ENCODE peak calls at places on chromosomes 2 and 18, in four cellular contexts. G, N, U and X are unnamed samples.
A peak's percentile ranks its signal among the peaks of the same experiment; 100 is the strongest.

GRCh38 chr2:237297421-237298155 is 116.4 kb downstream of the COL6A3 start:
- DNase-seq in G (no peak), N (no peak), U (no peak), X (no peak)

GRCh38 chr2:204122425-204122824 is 185.9 kb downstream of the ICOS start:
- DNase-seq in G (no peak), N (no peak), U (no peak), X (no peak)

GRCh38 chr2:31729442-31730092 is 148.8 kb upstream of the SRD5A2 start:
- DNase-seq in G (no peak), N (peak; percentile 33), U (no peak), X (peak; percentile 36)

GRCh38 chr2:18611604-18612003 is 22.2 kb upstream of the NT5C1B start:
- DNase-seq in G (no peak), N (no peak), U (no peak), X (no peak)

GRCh38 chr18:76979906-76980305 is 152.7 kb downstream of the MBP start:
- DNase-seq in G (no peak), N (no peak), U (no peak), X (no peak)

GRCh38 chr18:56721491-56721890 is 70.3 kb downstream of the WDR7 start:
- DNase-seq in G (no peak), N (peak; percentile 52), U (no peak), X (no peak)

GRCh38 chr2:126717928-126718327 is 62.0 kb downstream of the GYPC start:
- DNase-seq in G (no peak), N (no peak), U (no peak), X (no peak)

GRCh38 chr2:185318271-185318724 is 420.3 kb upstream of the FSIP2 start:
- DNase-seq in G (no peak), N (no peak), U (no peak), X (no peak)

GRCh38 chr2:113196839-113197238 is 23.1 kb downstream of the PSD4 start:
- DNase-seq in G (no peak), N (no peak), U (no peak), X (no peak)

GRCh38 chr2:71462056-71462605 is 8.8 kb downstream of the DYSF start:
- DNase-seq in G (no peak), N (no peak), U (no peak), X (no peak)

GRCh38 chr2:235263205-235264120 is 230.4 kb upstream of the AGAP1 start:
- DNase-seq in G (peak; percentile 64), N (peak; percentile 96), U (peak; percentile 87), X (peak; percentile 31)

GRCh38 chr18:13617826-13618515 is 108.4 kb downstream of the FAM210A start:
- DNase-seq in G (no peak), N (no peak), U (no peak), X (no peak)

GRCh38 chr2:215758691-215759090 is 254.7 kb downstream of the MREG start:
- DNase-seq in G (no peak), N (no peak), U (no peak), X (no peak)

GRCh38 chr2:128321421-128321775 is 2.7 kb upstream of the HS6ST1 start:
- DNase-seq in G (no peak), N (no peak), U (no peak), X (no peak)

GRCh38 chr2:190179754-190180312 is 117.3 kb upstream of the MSTN start:
- DNase-seq in G (no peak), N (no peak), U (no peak), X (no peak)

GRCh38 chr2:127569274-127570065 is 34.0 kb downstream of the MYO7B start:
- DNase-seq in G (peak; percentile 38), N (peak; percentile 64), U (peak; percentile 75), X (no peak)

GRCh38 chr2:33204945-33205344 is 258.2 kb downstream of the LTBP1 start:
- DNase-seq in G (no peak), N (no peak), U (no peak), X (no peak)

GRCh38 chr2:64840419-64840818 is 148.8 kb upstream of the SLC1A4 start:
- DNase-seq in G (no peak), N (no peak), U (no peak), X (no peak)

GRCh38 chr2:6231166-6231565 is 539.0 kb downstream of the SOX11 start:
- DNase-seq in G (no peak), N (peak; percentile 51), U (no peak), X (no peak)

GRCh38 chr2:197707316-197708213 is 2.4 kb downstream of the MARS2 start:
- DNase-seq in G (no peak), N (peak; percentile 44), U (no peak), X (no peak)

GRCh38 chr2:33264766-33265165 is 211.7 kb upstream of the RASGRP3 start:
- DNase-seq in G (no peak), N (no peak), U (no peak), X (no peak)

GRCh38 chr2:19649785-19650380 is 251.9 kb downstream of the TTC32 start:
- DNase-seq in G (no peak), N (peak; percentile 99), U (no peak), X (peak; percentile 87)

GRCh38 chr2:226623587-226624368 is 175.8 kb downstream of the IRS1 start:
- DNase-seq in G (no peak), N (no peak), U (no peak), X (no peak)

GRCh38 chr2:108355907-108356734 is 21.6 kb upstream of the SULT1C4 start:
- DNase-seq in G (no peak), N (no peak), U (no peak), X (no peak)

GRCh38 chr2:210252699-210253606 is 27.7 kb upstream of the ACADL start:
- DNase-seq in G (no peak), N (no peak), U (no peak), X (no peak)

GRCh38 chr18:62867521-62867920 is 152.2 kb downstream of the PHLPP1 start:
- DNase-seq in G (no peak), N (no peak), U (no peak), X (no peak)

GRCh38 chr18:62868645-62869044 is 153.3 kb downstream of the PHLPP1 start:
- DNase-seq in G (no peak), N (no peak), U (no peak), X (no peak)

GRCh38 chr18:62870643-62871042 is 155.3 kb downstream of the PHLPP1 start:
- DNase-seq in G (no peak), N (no peak), U (no peak), X (no peak)

GRCh38 chr18:62865498-62865897 is 150.2 kb downstream of the PHLPP1 start:
- DNase-seq in G (no peak), N (no peak), U (no peak), X (no peak)

GRCh38 chr18:62869327-62869726 is 154.0 kb downstream of the PHLPP1 start:
- DNase-seq in G (no peak), N (no peak), U (no peak), X (no peak)
- H3K4me3 ChIP-seq in G (no peak overlapping the region), N (no peak overlapping the region), U (no peak overlapping the region), X (no peak overlapping the region)

GRCh38 chr2:203042178-203042577 is 27.5 kb downstream of the NBEAL1 start:
- DNase-seq in G (no peak), N (no peak), U (no peak), X (no peak)
- TF ChIP-seq CTCF in G (no peak), N (no peak), U (no peak), X (no peak)

GRCh38 chr2:68775272-68775847 is 40.7 kb downstream of the ARHGAP25 start:
- DNase-seq in G (no peak), N (no peak), U (no peak), X (no peak)

GRCh38 chr2:68776124-68776523 is 41.5 kb downstream of the ARHGAP25 start:
- DNase-seq in G (no peak), N (no peak), U (no peak), X (no peak)

GRCh38 chr2:68771211-68771721 is 36.7 kb downstream of the ARHGAP25 start:
- DNase-seq in G (no peak), N (peak; percentile 55), U (no peak), X (no peak)

GRCh38 chr2:68772109-68772508 is 37.5 kb downstream of the ARHGAP25 start:
- DNase-seq in G (no peak), N (no peak), U (no peak), X (no peak)

DNA sequence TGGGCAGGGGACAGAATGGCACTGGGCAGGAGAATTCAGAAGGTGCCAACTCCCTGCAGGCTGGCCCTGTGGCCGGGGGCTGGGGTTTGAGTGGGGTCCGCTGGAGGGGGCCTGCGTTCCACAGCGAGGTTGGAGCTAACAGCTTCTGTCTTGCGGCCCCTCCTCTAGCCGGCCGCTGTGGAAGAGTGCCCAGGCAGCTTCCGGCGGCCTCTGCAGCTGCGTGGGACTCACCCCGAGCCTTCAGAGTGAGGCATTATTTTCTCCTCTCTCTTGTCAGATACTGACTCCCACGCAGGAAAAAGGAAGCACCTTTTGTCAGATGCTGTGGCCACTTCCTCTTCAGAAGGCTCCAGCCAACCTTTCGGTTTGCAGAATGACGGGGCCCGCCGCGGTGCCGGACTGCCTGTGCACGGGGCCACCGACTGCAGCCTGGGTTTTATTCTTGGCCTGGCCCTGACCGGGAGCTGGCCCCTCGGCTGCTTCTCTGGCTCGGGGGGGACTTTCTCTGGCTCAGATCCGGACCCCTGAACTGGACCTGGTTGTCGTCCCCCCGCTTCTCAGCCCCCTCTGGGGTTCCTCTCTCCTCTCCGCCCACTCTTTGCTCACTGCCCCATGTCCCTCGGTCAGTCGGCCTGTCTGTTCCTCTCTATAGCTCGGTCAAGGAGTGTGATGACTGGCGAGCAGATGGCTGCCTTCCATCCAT is 40.1 kb downstream of the ARHGAP25 start:
- DNase-seq in G (peak; percentile 63), N (no peak), U (peak; percentile 75), X (no peak)
- H3K4me3 ChIP-seq in G (peak overlapping the region; percentile 26), N (no peak overlapping the region), U (peak overlapping the region; percentile 57), X (no peak overlapping the region)

DNA sequence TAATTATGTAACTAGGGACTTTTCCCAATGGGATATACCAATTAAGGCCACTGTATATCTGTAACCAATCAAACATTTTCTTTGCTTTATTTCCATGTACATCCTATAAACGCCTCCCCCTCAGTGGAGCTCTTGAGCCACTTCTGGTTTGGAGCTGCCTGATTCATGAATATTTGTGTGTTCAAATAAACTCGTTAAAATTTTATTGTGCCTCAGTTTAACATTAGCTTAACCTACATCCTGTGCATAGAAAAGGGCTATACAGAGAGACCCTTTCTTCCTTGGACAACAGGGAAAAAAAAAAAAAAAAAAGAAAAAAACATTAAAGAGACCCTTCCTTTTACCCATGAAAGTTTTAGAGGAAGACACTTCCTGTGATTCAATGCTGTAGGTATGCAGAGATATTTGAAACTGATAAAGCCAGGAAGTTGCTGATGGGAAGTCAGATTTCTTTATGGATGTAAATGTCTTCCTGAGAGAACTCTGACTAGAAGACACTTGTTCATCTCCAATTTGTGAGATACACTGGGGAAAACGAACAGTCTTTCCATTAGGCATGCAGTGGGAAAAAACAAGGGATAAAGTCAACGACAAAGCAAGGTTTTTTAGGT is 614.6 kb upstream of the SOX11 start:
- DNase-seq in G (no peak), N (peak; percentile 78), U (no peak), X (no peak)
- TF ChIP-seq CTCF in G (no peak), N (peak; percentile 56), U (no peak), X (no peak)

GRCh38 chr2:74504591-74504990 is 2.9 kb downstream of the PCGF1 start:
- DNase-seq in G (no peak), N (no peak), U (no peak), X (no peak)

GRCh38 chr2:74501335-74502071 is 2.1 kb upstream of the LBX2 start:
- DNase-seq in G (no peak), N (no peak), U (no peak), X (no peak)

GRCh38 chr2:74503506-74504475 is 3.7 kb downstream of the PCGF1 start:
- DNase-seq in G (no peak), N (no peak), U (no peak), X (no peak)

GRCh38 chr2:74502147-74502719 is 2.8 kb upstream of the LBX2 start:
- DNase-seq in G (no peak), N (no peak), U (no peak), X (no peak)

GRCh38 chr2:74502720-74503505 is 3.5 kb upstream of the LBX2 start:
- DNase-seq in G (peak; percentile 84), N (peak; percentile 74), U (peak; percentile 90), X (peak; percentile 41)
- H3K4me3 ChIP-seq in G (peak overlapping the region; percentile 75), N (peak overlapping the region; percentile 68), U (peak overlapping the region; percentile 67), X (peak overlapping the region; percentile 38)